ENCODE peak calls at places on chromosomes 2 and 18, in four cellular contexts. T is OCI-LY7, G is uterus, B is pancreas. X is an unnamed sample.
A peak's percentile ranks its signal among the peaks of the same experiment; 100 is the strongest.

GRCh38 chr18:58525517-58525916 is 103.4 kb downstream of the ALPK2 start:
- DNase-seq in G (no peak), B (no peak), T (no peak), X (no peak)

GRCh38 chr2:46171996-46172546 is 125.1 kb upstream of the EPAS1 start:
- DNase-seq in G (no peak), T (no peak), B (no peak), X (no peak)

GRCh38 chr2:75772908-75773630 is 62.4 kb upstream of the GCFC2 start:
- DNase-seq in T (no peak), B (no peak), G (no peak), X (no peak)

GRCh38 chr18:31225668-31226067 is 63.0 kb upstream of the DSC1 start:
- DNase-seq in G (no peak), T (no peak), B (no peak), X (no peak)

GRCh38 chr18:58186258-58186948 is 142.4 kb downstream of the NEDD4L start:
- DNase-seq in B (no peak), G (no peak), T (no peak), X (no peak)

GRCh38 chr18:42192251-42193248 is 237.5 kb downstream of the PIK3C3 start:
- DNase-seq in G (no peak), B (no peak), T (no peak), X (no peak)

GRCh38 chr2:217935901-217936684 is 66.7 kb downstream of the TNS1 start:
- DNase-seq in G (no peak), T (no peak), B (no peak), X (no peak)

GRCh38 chr2:237558918-237559645 is 7.3 kb upstream of the PRLH start:
- DNase-seq in G (peak; percentile 92), B (peak; percentile 58), T (no peak), X (peak; percentile 91)

GRCh38 chr2:228774548-228774947 is 496.5 kb downstream of the PID1 start:
- DNase-seq in G (no peak), T (no peak), B (no peak), X (no peak)

GRCh38 chr18:3653263-3653858 is 203.4 kb downstream of the TGIF1 start:
- DNase-seq in B (no peak), T (no peak), G (no peak), X (no peak)
- H3K4me1 ChIP-seq in B (no peaks in the 10 kb centered on the region), T (peaks cover 61% of the 10 kb centered on the region), G (no peaks in the 10 kb centered on the region), X (peaks cover 30% of the 10 kb centered on the region)

DNA sequence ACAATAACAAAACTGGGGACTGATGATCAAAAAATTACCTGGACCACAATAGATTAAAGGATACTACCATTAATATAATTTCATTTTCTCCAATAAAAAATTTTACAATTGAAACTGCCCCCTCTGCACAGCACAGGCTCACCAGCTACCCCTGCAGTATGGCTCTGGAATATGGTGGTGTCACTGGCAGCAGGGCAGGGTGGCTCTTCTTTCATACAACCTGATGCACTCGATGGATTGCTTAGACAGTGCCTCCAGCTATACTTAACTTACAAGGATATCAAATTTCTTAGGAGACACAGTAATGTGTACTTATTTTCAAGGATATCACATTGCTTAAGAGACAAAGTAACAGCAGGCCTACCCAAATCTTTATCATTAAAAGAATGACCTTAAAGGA is 124.0 kb downstream of the PRELID3A start:
- DNase-seq in T (no peak), B (no peak), G (no peak), X (no peak)
- TF ChIP-seq CTCF in T (peak; percentile 7), B (no peak), G (no peak), X (no peak)

DNA sequence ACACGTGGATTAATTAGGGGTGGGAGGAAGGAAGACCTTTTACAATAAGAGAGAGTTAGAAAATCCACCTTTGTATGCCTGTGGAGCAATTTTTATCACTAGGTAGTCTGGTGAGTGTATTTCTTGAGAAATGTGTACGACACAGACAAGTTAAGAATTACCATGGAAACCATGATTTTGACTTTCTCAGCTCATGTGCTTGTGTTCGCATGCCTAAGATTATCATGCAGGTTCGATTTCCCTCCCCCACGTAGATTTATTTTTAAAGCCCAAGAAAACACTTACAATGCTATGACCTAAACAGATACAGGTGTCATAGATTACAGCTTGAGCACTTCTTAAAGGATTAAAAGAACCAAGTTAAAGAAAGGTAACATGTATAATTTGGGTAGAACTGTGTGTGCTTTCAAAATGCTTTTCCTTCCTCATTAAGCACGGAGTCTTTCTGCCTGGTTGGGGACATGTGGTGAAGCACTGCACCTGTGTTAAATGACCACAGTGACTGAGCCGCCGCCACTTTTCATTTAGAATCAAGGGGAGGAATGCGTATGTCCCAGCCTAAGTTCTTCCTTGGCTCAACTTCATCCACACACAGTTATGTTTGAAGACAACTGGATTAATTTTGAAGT is 16.6 kb downstream of the SERTAD2 start:
- DNase-seq in T (peak; percentile 77), G (no peak), B (no peak), X (no peak)
- H3K4me1 ChIP-seq in T (peaks cover 72% of the 10 kb centered on the region), G (peaks cover 6% of the 10 kb centered on the region), B (peaks cover 22% of the 10 kb centered on the region), X (no peaks in the 10 kb centered on the region)

DNA sequence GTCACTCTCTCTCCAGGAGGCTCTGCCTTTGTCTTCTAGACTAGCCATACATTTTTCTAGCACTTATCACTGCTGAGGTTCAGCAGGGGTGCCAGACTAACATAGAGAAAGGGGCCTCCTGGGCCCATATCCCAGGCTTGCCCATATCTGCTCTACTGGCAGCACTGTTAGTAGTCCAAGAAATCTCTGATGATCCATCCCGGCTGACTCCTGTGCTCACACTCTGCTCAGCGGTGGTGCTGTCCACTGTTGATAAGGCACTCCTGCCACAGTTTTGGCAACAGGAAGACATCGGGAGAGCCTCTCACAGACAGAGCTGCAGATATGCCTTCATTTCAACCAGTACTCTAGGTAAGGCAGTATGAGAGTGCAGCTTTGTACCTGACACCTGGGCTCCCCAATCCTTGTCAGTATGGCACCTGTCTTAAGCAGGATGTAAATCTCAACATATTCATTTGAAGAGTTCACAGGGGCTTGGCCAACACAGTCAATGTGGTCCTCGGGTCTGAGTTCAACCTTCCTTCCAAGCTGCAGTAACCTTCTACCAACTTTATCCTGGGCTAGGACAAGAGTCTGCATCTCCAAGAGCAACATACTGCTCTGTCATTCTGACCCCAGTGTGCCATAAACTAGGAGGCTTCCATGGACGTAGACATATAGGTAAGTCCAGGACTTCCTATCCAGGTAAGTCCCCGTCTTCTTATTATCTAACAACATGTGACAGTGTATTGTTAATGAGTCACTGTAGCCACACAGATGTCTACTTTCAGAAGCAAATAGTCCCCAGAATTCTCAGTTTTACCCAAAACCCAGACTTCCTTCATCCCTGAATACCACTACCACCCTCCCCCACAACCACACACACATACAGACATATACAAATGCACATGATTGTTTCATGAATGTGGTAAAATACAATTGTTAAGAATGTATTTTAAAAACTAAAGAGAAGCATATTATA is 16.2 kb downstream of the KLF7 start:
- DNase-seq in T (no peak), G (no peak), B (no peak), X (no peak)
- TF ChIP-seq CTCF in T (no peak), G (no peak), B (no peak), X (no peak)

GRCh38 chr18:33751613-33752221 is 173.7 kb downstream of the ASXL3 start:
- DNase-seq in T (peak; percentile 46), G (no peak), B (no peak), X (no peak)
- H3K4me1 ChIP-seq in T (peaks cover 6% of the 10 kb centered on the region), G (no peaks in the 10 kb centered on the region), B (no peaks in the 10 kb centered on the region), X (no peaks in the 10 kb centered on the region)

X was measured in right atrium auricular region.